ENCODE peak calls at places on chromosomes 4 and X, in four cellular contexts. H, R, N and M are unnamed samples.

GRCh38 chrX:148310402-148311200 is 189.8 kb upstream of the AFF2 start:
- DNase-seq in H (no peak), R (no peak), N (no peak), M (no peak)

GRCh38 chr4:84496356-84497219 is 2.5 kb downstream of the NKX6-1 start:
- DNase-seq in H (no peak), R (no peak), N (no peak), M (no peak)

GRCh38 chr4:55186700-55187099 is 61.3 kb upstream of the KDR start:
- DNase-seq in H (no peak), R (no peak), N (no peak), M (no peak)

GRCh38 chr4:126046081-126046614 is 731.4 kb downstream of the FAT4 start:
- DNase-seq in H (no peak), R (no peak), N (peak), M (no peak)

GRCh38 chrX:110944323-110944761 is 148.7 kb upstream of the CHRDL1 start:
- DNase-seq in H (no peak), R (no peak), N (no peak), M (peak)

GRCh38 chr4:83644677-83645639 is 109.0 kb downstream of the GPAT3 start:
- DNase-seq in H (peak), R (peak), N (peak), M (peak)

GRCh38 chr4:175562537-175562936 is 249.5 kb downstream of the GPM6A start:
- DNase-seq in H (no peak), R (no peak), N (no peak), M (no peak)

GRCh38 chrX:119190736-119191282 is 45.3 kb upstream of the PGRMC1 start:
- DNase-seq in H (no peak), R (no peak), N (peak), M (no peak)

GRCh38 chr4:64781737-64782326 is 372.6 kb upstream of the TECRL start:
- DNase-seq in H (no peak), R (peak), N (peak), M (no peak)

GRCh38 chr4:3009422-3009821 is 46.1 kb downstream of the GRK4 start:
- DNase-seq in H (peak), R (no peak), N (peak), M (no peak)

GRCh38 chrX:37378830-37379229 is 29.7 kb downstream of the PRRG1 start:
- DNase-seq in H (no peak), R (no peak), N (peak), M (no peak)

GRCh38 chrX:52923781-52924241 is 26.7 kb downstream of the FAM156B start:
- DNase-seq in H (no peak), R (no peak), N (peak), M (no peak)

GRCh38 chr4:5707366-5708133 is 809 bp downstream of the EVC2 start:
- DNase-seq in H (no peak), R (no peak), N (peak), M (no peak)

GRCh38 chr4:67687639-67688038 is 13.3 kb downstream of the UBA6 start:
- DNase-seq in H (no peak), R (no peak), N (peak), M (no peak)

GRCh38 chr4:52659016-52659721 is at the start of gene USP46:
- DNase-seq in H (peak), R (peak), N (peak), M (peak)

GRCh38 chr4:77669911-77670590 is 64.4 kb downstream of the CXCL13 start:
- DNase-seq in H (no peak), R (no peak), N (no peak), M (no peak)

GRCh38 chr4:174058846-174059245 is 224.6 kb downstream of the FBXO8 start:
- DNase-seq in H (no peak), R (no peak), N (peak), M (no peak)

GRCh38 chr4:60656171-60656570 is 544.0 kb upstream of the ADGRL3 start:
- DNase-seq in H (no peak), R (no peak), N (peak), M (no peak)
- TF ChIP-seq CTCF in H (peak), R (no peak), N (no peak), M (no peak)

GRCh38 chr4:158895797-158896442 is 127.1 kb downstream of the FNIP2 start:
- DNase-seq in H (no peak), R (no peak), N (peak), M (peak)
- TF ChIP-seq CTCF in H (peak), R (peak), N (peak), M (no peak)

GRCh38 chr4:15500721-15501120 is 31.0 kb downstream of the CC2D2A start:
- DNase-seq in H (no peak), R (no peak), N (no peak), M (no peak)

GRCh38 chr4:15495621-15496020 is 25.9 kb downstream of the CC2D2A start:
- DNase-seq in H (no peak), R (no peak), N (no peak), M (no peak)

GRCh38 chr4:15501941-15502340 is 32.3 kb downstream of the CC2D2A start:
- DNase-seq in H (no peak), R (no peak), N (no peak), M (no peak)

GRCh38 chr4:15493411-15493810 is 23.7 kb downstream of the CC2D2A start:
- DNase-seq in H (no peak), R (no peak), N (no peak), M (no peak)

DNA sequence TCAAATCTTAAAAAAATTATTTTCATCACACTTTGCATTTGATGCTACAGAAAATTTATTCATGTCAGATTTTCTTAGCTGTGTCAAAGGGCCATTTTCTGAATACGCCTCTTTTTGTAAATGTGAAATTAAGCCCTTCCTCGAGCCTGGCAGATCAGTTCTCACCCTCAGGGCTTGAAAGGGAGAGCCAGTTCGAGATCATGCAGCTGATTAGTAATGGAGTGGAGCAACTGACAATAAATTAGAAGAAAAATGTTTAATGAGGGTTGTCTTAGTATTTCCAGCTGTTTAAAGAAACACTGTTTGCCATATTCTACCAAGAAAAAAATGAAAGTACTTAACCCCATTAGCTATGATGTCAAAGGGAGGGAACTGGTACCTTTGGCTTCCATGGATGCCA is 28.7 kb downstream of the CC2D2A start:
- DNase-seq in H (no peak), R (no peak), N (no peak), M (no peak)
- TF ChIP-seq CTCF in H (no peak), R (no peak), N (no peak), M (no peak)

DNA sequence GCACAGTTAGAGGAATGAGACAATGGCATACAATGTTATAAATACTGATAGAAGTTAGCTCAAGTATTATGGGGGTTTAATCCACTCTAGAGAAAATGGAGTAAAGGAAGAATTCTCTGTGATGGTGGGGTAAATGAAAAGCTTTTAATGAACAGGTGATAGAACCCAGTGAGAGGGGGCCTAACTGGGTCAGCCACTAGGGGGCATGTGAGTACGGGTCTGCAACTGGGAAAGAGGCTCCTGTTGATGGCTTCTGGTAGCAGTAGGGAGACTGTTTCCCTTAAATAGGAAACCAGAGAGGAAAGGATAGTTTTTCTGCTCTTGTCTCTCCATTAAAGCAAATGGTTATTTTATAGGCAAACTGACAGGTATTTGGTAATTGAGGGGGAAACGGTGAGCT is 132.8 kb upstream of the GPR101 start:
- DNase-seq in H (no peak), R (peak), N (no peak), M (peak)
- TF ChIP-seq CTCF in H (peak), R (peak), N (no peak), M (peak)

DNA sequence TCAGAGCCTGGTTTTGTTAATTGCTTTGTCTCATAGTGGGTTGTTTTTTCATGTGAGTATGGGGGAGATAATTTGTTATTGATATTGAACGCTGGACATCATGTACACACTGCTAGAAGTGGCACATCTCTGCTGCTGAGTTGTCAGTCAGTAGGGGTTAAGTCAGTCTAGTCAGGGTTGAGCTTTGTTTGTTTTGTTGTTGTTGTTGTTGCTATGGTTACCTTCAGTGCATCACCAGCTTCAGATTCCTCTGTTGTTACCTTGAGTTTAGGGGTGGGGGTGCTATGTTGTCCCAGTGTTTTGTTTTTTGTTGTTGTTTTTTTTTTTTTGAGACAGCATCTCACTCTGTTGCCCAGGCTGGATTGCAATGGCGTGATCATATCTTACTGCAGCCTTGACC is 9.9 kb downstream of the YIPF6 start:
- DNase-seq in H (no peak), R (peak), N (peak), M (no peak)
- TF ChIP-seq CTCF in H (no peak), R (no peak), N (no peak), M (no peak)

DNA sequence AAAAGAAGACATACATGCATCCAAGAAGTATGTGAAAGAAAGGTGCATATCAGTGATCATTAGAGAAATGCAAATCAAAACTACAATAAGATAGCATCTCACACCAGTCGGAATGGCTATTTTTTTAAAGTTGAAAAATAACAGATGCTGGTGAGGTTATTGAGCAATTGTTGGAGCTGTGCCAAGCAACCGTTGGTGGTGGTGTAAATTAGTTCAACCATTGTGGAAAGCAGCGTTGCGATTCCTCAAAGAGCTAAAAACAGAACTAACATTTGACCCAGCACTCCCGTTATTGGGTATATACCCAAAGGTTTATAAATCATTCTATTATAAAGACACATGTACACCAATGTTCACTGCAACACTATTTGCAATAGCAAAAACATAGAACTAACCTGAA is 14.2 kb downstream of the COX7B2 start:
- DNase-seq in H (no peak), R (no peak), N (no peak), M (no peak)
- TF ChIP-seq CTCF in H (no peak), R (no peak), N (no peak), M (no peak)

GRCh38 chrX:30589146-30589888 is 11.8 kb upstream of the TASL start:
- DNase-seq in H (no peak), R (no peak), N (no peak), M (no peak)

GRCh38 chrX:30582664-30583063 is 5.1 kb upstream of the TASL start:
- DNase-seq in H (no peak), R (no peak), N (no peak), M (no peak)

GRCh38 chrX:30580641-30581040 is 3.1 kb upstream of the TASL start:
- DNase-seq in H (no peak), R (no peak), N (no peak), M (no peak)

GRCh38 chrX:30590368-30590767 is 12.8 kb upstream of the TASL start:
- DNase-seq in H (no peak), R (no peak), N (no peak), M (no peak)

GRCh38 chrX:30586516-30586915 is 8.9 kb upstream of the TASL start:
- DNase-seq in H (no peak), R (no peak), N (no peak), M (no peak)
- TF ChIP-seq CTCF in H (no peak), R (no peak), N (no peak), M (no peak)

GRCh38 chr4:164716901-164717300 is 37.0 kb upstream of the SMIM31 start:
- DNase-seq in H (no peak), R (no peak), N (no peak), M (no peak)
- TF ChIP-seq CTCF in H (peak), R (peak), N (no peak), M (peak)